ENCODE peak calls at places on chromosomes 13 and 19, in seven cellular contexts. G, N, R, H, Z, W and M are unnamed samples.

GRCh38 chr19:45445139-45445538 is 21.4 kb upstream of the ERCC1 start:
- DNase-seq in G (no peak), N (no peak), R (no peak), H (no peak), Z (no peak), W (no peak), M (no peak)

GRCh38 chr13:41568990-41569387 is 111.6 kb downstream of the RGCC start:
- DNase-seq in G (no peak), N (peak; percentile 71), R (no peak), H (no peak), Z (no peak), W (no peak), M (no peak)

GRCh38 chr13:46698910-46699460 is 98.0 kb downstream of the ESD start:
- DNase-seq in G (no peak), N (peak; percentile 62), R (no peak), H (peak; percentile 10), Z (no peak), W (no peak), M (no peak)

GRCh38 chr13:45113809-45114208 is 6.5 kb upstream of the GTF2F2 start:
- DNase-seq in G (no peak), N (no peak), R (no peak), H (no peak), Z (no peak), W (no peak), M (no peak)

GRCh38 chr13:18212873-18213272 is 968.8 kb downstream of the TUBA3C start:
- DNase-seq in G (no peak), N (peak; percentile 5), R (no peak), H (no peak), Z (no peak), W (no peak), M (no peak)

GRCh38 chr13:107275945-107276614 is 708.1 kb upstream of the ARGLU1 start:
- DNase-seq in G (no peak), N (peak; percentile 46), R (no peak), H (no peak), Z (no peak), W (no peak), M (no peak)

GRCh38 chr13:82118589-82118988 is 1763.7 kb downstream of the SLITRK1 start:
- DNase-seq in G (no peak), N (no peak), R (no peak), H (no peak), Z (no peak), W (no peak), M (no peak)

GRCh38 chr13:105814219-105814901 is 721.1 kb downstream of the EFNB2 start:
- DNase-seq in G (no peak), N (no peak), R (no peak), H (no peak), Z (peak; percentile 12), W (peak; percentile 52), M (no peak)

GRCh38 chr13:112671359-112671758 is 18.5 kb upstream of the ATP11A start:
- DNase-seq in G (no peak), N (no peak), R (no peak), H (no peak), Z (no peak), W (no peak), M (no peak)
- H3K4me3 ChIP-seq in G (no peak overlapping the region), N (no peak overlapping the region), R (no peak overlapping the region), H (no peak overlapping the region), Z (no peak overlapping the region), W (no peak overlapping the region), M (no peak overlapping the region)

GRCh38 chr13:52706074-52706473 is 33.5 kb downstream of the CNMD start:
- DNase-seq in G (no peak), N (no peak), R (no peak), H (no peak), Z (no peak), W (no peak), M (no peak)

GRCh38 chr13:52701728-52702480 is 37.7 kb downstream of the CNMD start:
- DNase-seq in G (no peak), N (no peak), R (no peak), H (no peak), Z (no peak), W (no peak), M (no peak)

GRCh38 chr13:52711277-52711676 is 28.3 kb downstream of the CNMD start:
- DNase-seq in G (no peak), N (no peak), R (no peak), H (no peak), Z (no peak), W (no peak), M (no peak)

GRCh38 chr13:52703482-52703881 is 36.1 kb downstream of the CNMD start:
- DNase-seq in G (no peak), N (no peak), R (no peak), H (no peak), Z (no peak), W (no peak), M (no peak)

DNA sequence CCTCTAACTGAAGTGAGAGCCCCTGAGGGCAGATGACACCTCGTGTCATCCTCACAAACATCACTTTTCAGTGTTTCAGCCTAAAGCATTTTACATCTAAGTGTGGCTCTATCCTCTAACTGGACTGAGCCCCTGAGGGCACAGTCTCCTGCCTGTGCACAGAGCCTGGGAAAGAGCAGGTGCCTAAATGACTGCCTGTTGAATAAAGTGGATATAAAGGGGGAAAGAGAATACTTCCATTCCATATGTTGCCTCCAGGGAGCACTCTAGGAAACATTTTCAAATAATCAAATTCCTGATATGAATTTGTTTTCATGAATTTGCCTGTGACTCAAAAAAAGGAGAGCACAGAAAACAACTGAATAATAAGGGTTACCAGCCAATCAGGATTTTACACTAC is 32.2 kb downstream of the CNMD start:
- DNase-seq in G (no peak), N (peak; percentile 5), R (no peak), H (no peak), Z (no peak), W (no peak), M (no peak)
- TF ChIP-seq CTCF in G (no peak), N (no peak), R (no peak), H (no peak), Z (peak; percentile 24), W (peak; percentile 30), M (no peak)

GRCh38 chr19:49513746-49514118 is 1.3 kb downstream of the FCGRT start:
- DNase-seq in G (no peak), N (no peak), R (no peak), H (no peak), Z (no peak), W (no peak), M (no peak)
- H3K4me3 ChIP-seq in G (peak overlapping the region; percentile 93), N (peak overlapping the region; percentile 82), R (peak overlapping the region; percentile 67), H (peak overlapping the region; percentile 98), Z (no peak overlapping the region), W (peak overlapping the region; percentile 97), M (no peak overlapping the region)

GRCh38 chr19:916645-917322 is 349 bp upstream of the KISS1R start:
- DNase-seq in G (no peak), N (no peak), R (peak; percentile 69), H (peak; percentile 74), Z (no peak), W (no peak), M (no peak)

GRCh38 chr19:918152-918437 is 962 bp downstream of the KISS1R start:
- DNase-seq in G (no peak), N (no peak), R (no peak), H (no peak), Z (no peak), W (no peak), M (no peak)

GRCh38 chr19:919157-920050 is 2.3 kb downstream of the KISS1R start:
- DNase-seq in G (no peak), N (no peak), R (no peak), H (peak; percentile 61), Z (no peak), W (peak; percentile 38), M (no peak)

GRCh38 chr19:918481-919156 is 1.5 kb downstream of the KISS1R start:
- DNase-seq in G (no peak), N (no peak), R (no peak), H (no peak), Z (no peak), W (peak; percentile 19), M (no peak)

DNA sequence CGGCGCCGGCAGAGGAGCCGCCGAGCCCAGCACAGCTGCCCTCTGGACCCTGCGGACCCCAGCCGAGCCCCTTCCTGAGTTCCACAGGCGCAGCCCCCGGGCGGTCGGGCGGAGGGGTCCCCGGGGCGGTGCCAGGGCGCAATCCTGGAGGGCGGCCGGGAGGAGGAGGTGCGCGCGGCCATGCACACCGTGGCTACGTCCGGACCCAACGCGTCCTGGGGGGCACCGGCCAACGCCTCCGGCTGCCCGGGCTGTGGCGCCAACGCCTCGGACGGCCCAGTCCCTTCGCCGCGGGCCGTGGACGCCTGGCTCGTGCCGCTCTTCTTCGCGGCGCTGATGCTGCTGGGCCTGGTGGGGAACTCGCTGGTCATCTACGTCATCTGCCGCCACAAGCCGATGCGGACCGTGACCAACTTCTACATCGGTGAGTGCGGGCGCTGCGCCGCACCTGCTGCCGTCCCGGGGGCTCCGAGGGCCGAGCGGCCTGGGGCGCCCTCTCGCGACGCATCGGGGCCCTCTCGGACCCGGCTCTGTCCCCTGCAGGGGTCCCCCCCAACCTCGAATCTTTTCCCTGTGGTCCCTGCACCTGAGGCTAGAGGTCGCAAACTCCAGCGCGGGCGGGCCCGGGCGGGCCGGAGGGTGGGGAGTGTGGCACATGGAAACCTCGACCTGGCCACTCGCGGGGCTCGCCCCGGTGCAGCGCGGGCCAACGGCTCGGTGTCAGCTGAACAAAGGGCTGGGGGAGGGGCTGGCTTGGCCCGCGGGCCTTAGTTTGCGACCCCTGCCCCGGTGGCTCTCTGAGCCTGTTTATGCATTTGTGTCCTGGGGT is at the start of gene KISS1R:
- DNase-seq in G (no peak), N (no peak), R (no peak), H (peak; percentile 74), Z (no peak), W (peak; percentile 23), M (no peak)
- TF ChIP-seq CTCF in G (peak; percentile 25), N (peak; percentile 44), R (no peak), H (peak; percentile 63), Z (peak; percentile 74), W (peak; percentile 60), M (peak; percentile 19)

GRCh38 chr19:28972144-28972543 is 240.8 kb downstream of the UQCRFS1 start:
- DNase-seq in G (no peak), N (no peak), R (no peak), H (no peak), Z (no peak), W (no peak), M (no peak)
- H3K4me3 ChIP-seq in G (no peak overlapping the region), N (no peak overlapping the region), R (no peak overlapping the region), H (no peak overlapping the region), Z (no peak overlapping the region), W (no peak overlapping the region), M (no peak overlapping the region)

GRCh38 chr13:24670927-24671326 is 9.3 kb upstream of the ATP12A start:
- DNase-seq in G (no peak), N (peak; percentile 23), R (no peak), H (peak; percentile 64), Z (peak; percentile 75), W (peak; percentile 54), M (no peak)
- TF ChIP-seq CTCF in G (no peak), N (no peak), R (no peak), H (peak; percentile 22), Z (peak; percentile 73), W (no peak), M (no peak)

GRCh38 chr19:5254543-5254942 is 86.1 kb downstream of the PTPRS start:
- DNase-seq in G (no peak), N (no peak), R (no peak), H (no peak), Z (no peak), W (no peak), M (no peak)
- H3K4me3 ChIP-seq in G (no peak overlapping the region), N (no peak overlapping the region), R (no peak overlapping the region), H (no peak overlapping the region), Z (no peak overlapping the region), W (no peak overlapping the region), M (no peak overlapping the region)